ENCODE peak calls at places on chromosomes 6 and 20, in nine cellular contexts. One of them, this sample, is unnamed.

GRCh38 chr6:26556263-26557070 is 18.3 kb downstream of the HMGN4 start:
- DNase-seq in body of pancreas: peak; percentile 51
- DNase-seq in esophagus squamous epithelium: no peak
- DNase-seq in ovary: peak; percentile 75
- DNase-seq in sigmoid colon: no peak
- DNase-seq in gastrocnemius medialis: no peak
- DNase-seq in fibroblast of the aortic adventitia: peak; percentile 95
- DNase-seq in HFFc6: peak; percentile 99
- DNase-seq in nephron progenitor cell: peak; percentile 67
- DNase-seq in this sample: peak; percentile 93

GRCh38 chr6:144036064-144036873 is 28.2 kb upstream of the PLAGL1 start:
- DNase-seq in ovary: no peak
- DNase-seq in fibroblast of the aortic adventitia: peak; percentile 60
- DNase-seq in esophagus squamous epithelium: no peak
- DNase-seq in sigmoid colon: no peak
- DNase-seq in HFFc6: peak; percentile 17
- DNase-seq in gastrocnemius medialis: no peak
- DNase-seq in nephron progenitor cell: no peak
- DNase-seq in body of pancreas: no peak
- DNase-seq in this sample: peak; percentile 9

GRCh38 chr6:11200356-11200755 is 32.1 kb downstream of the NEDD9 start:
- DNase-seq in esophagus squamous epithelium: no peak
- DNase-seq in ovary: no peak
- DNase-seq in HFFc6: peak; percentile 33
- DNase-seq in sigmoid colon: no peak
- DNase-seq in gastrocnemius medialis: no peak
- DNase-seq in body of pancreas: no peak
- DNase-seq in nephron progenitor cell: no peak
- DNase-seq in fibroblast of the aortic adventitia: no peak
- DNase-seq in this sample: no peak

GRCh38 chr6:142850653-142851434 is 94.1 kb downstream of the HIVEP2 start:
- DNase-seq in ovary: no peak
- DNase-seq in gastrocnemius medialis: no peak
- DNase-seq in sigmoid colon: no peak
- DNase-seq in body of pancreas: no peak
- DNase-seq in esophagus squamous epithelium: no peak
- DNase-seq in fibroblast of the aortic adventitia: no peak
- DNase-seq in HFFc6: peak; percentile 58
- DNase-seq in nephron progenitor cell: no peak
- DNase-seq in this sample: peak; percentile 65

GRCh38 chr6:31272856-31273626 is 1.1 kb upstream of the HLA-C start:
- DNase-seq in ovary: no peak
- DNase-seq in body of pancreas: no peak
- DNase-seq in esophagus squamous epithelium: no peak
- DNase-seq in nephron progenitor cell: no peak
- DNase-seq in HFFc6: no peak
- DNase-seq in gastrocnemius medialis: no peak
- DNase-seq in sigmoid colon: no peak
- DNase-seq in fibroblast of the aortic adventitia: peak; percentile 5
- DNase-seq in this sample: no peak

GRCh38 chr20:41086402-41087324 is 50.7 kb upstream of the PLCG1 start:
- DNase-seq in sigmoid colon: no peak
- DNase-seq in nephron progenitor cell: no peak
- DNase-seq in body of pancreas: no peak
- DNase-seq in HFFc6: no peak
- DNase-seq in gastrocnemius medialis: no peak
- DNase-seq in fibroblast of the aortic adventitia: no peak
- DNase-seq in ovary: no peak
- DNase-seq in esophagus squamous epithelium: no peak
- DNase-seq in this sample: no peak

GRCh38 chr6:156954781-156955180 is 177.6 kb downstream of the ARID1B start:
- DNase-seq in nephron progenitor cell: no peak
- DNase-seq in sigmoid colon: no peak
- DNase-seq in fibroblast of the aortic adventitia: no peak
- DNase-seq in ovary: no peak
- DNase-seq in body of pancreas: no peak
- DNase-seq in esophagus squamous epithelium: no peak
- DNase-seq in gastrocnemius medialis: no peak
- DNase-seq in HFFc6: no peak
- DNase-seq in this sample: no peak

GRCh38 chr6:44049163-44049988 is 77.9 kb downstream of the MRPL14 start:
- DNase-seq in sigmoid colon: peak; percentile 85
- DNase-seq in ovary: no peak
- DNase-seq in HFFc6: no peak
- DNase-seq in fibroblast of the aortic adventitia: peak; percentile 94
- DNase-seq in esophagus squamous epithelium: no peak
- DNase-seq in nephron progenitor cell: no peak
- DNase-seq in body of pancreas: no peak
- DNase-seq in gastrocnemius medialis: no peak
- DNase-seq in this sample: peak; percentile 85

GRCh38 chr20:63061701-63062100 is 54.9 kb upstream of the BHLHE23 start:
- DNase-seq in HFFc6: no peak
- DNase-seq in body of pancreas: peak; percentile 4
- DNase-seq in ovary: no peak
- DNase-seq in esophagus squamous epithelium: no peak
- DNase-seq in nephron progenitor cell: no peak
- DNase-seq in sigmoid colon: peak; percentile 21
- DNase-seq in gastrocnemius medialis: no peak
- DNase-seq in fibroblast of the aortic adventitia: no peak
- DNase-seq in this sample: no peak

GRCh38 chr20:47773381-47773786 is 11.9 kb downstream of the SULF2 start:
- DNase-seq in HFFc6: no peak
- DNase-seq in sigmoid colon: no peak
- DNase-seq in fibroblast of the aortic adventitia: no peak
- DNase-seq in ovary: no peak
- DNase-seq in body of pancreas: peak; percentile 25
- DNase-seq in nephron progenitor cell: no peak
- DNase-seq in gastrocnemius medialis: no peak
- DNase-seq in esophagus squamous epithelium: no peak
- DNase-seq in this sample: no peak

GRCh38 chr6:128513878-128514277 is 6.5 kb downstream of the PTPRK start:
- DNase-seq in ovary: no peak
- DNase-seq in HFFc6: no peak
- DNase-seq in body of pancreas: peak; percentile 53
- DNase-seq in gastrocnemius medialis: no peak
- DNase-seq in esophagus squamous epithelium: no peak
- DNase-seq in fibroblast of the aortic adventitia: no peak
- DNase-seq in nephron progenitor cell: no peak
- DNase-seq in sigmoid colon: no peak
- DNase-seq in this sample: no peak

DNA sequence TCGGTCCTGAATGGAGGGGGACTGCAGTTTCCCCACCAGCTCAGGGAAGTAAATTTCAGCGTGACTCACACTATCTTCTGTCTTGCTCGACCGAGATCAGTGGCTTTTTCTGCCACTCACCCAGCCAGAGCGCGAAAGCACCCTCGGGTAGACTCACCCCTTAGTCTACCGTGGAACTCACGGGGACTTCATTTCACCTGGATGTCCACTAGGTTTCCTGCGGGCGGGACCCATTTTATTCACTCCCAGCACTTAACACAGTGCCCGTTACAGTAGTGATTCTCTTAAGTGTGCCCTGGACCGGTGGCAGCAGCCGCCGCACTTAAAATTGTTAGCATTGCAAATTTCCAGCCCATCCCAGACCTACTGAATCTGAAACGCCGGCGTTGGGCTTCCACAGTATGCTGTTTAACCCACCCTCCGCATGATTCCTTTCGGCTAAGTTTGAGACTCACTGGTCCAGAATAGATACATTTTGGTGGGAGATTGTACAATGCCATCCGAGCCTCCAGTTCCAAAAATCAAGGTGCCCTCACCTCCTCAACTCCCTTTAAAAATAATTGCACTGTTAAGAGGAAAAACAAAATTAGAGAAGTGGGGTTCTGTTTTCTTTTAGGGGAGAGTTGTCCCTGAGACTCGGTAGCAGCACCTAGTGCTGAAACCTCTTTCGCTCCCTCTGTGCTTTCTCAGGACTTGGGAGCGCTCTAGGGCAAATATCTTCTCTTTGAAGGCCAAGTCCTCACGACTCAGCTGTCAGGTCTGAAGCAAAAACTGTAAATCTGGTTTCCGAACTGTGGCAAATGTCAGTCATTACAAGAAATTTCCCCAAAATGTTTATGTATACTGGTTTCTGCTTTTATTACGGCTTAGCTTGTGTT is 1.0 kb downstream of the SMPDL3A start:
- DNase-seq in gastrocnemius medialis: no peak
- DNase-seq in fibroblast of the aortic adventitia: peak; percentile 17
- DNase-seq in ovary: no peak
- DNase-seq in nephron progenitor cell: peak; percentile 20
- DNase-seq in HFFc6: no peak
- DNase-seq in esophagus squamous epithelium: no peak
- DNase-seq in sigmoid colon: no peak
- DNase-seq in body of pancreas: peak; percentile 51
- DNase-seq in this sample: peak; percentile 33
- TF ChIP-seq CTCF in gastrocnemius medialis: no peak
- TF ChIP-seq CTCF in fibroblast of the aortic adventitia: no peak
- TF ChIP-seq CTCF in ovary: no peak
- TF ChIP-seq CTCF in nephron progenitor cell: no peak
- TF ChIP-seq CTCF in HFFc6: peak; percentile 26
- TF ChIP-seq CTCF in esophagus squamous epithelium: no peak
- TF ChIP-seq CTCF in sigmoid colon: no peak
- TF ChIP-seq CTCF in body of pancreas: no peak
- TF ChIP-seq CTCF in this sample: peak; percentile 14

DNA sequence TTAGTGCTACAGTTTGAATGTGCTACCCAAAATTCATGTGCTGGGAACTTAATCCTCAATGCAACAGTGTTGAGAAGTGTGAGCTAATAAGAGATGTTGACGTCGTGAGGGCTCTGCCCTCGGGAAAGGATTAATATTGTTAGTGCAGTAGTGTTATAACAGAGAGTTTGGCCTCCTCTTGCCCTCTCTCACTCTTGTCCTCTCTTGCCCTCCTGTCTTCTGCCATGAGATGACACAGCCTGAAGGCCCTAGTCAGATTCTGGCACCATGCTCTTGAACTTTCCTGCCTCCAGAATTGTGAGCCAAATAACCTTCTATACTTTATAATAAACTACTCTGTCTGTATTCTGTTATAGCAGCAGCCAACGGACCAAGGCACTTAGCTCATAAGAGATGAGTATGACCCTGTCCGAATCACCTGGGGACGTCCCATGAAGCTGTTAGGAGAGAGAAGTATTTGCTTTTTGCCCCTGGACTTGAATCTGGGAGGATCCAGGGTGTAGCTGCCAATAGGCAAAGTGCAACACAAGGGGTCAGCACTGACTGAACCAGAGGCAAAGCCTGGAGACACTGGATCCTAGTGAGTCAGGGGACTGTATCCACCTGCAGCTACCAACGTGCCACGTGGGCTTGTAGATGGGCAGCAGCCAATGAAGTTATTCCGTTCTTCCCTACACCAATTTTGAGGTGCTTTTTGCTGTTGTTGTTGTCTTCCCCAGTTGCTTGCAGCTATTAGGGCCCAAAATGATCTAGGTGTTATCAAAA is 233.7 kb downstream of the THBS2 start:
- DNase-seq in ovary: no peak
- DNase-seq in HFFc6: no peak
- DNase-seq in gastrocnemius medialis: no peak
- DNase-seq in fibroblast of the aortic adventitia: no peak
- DNase-seq in nephron progenitor cell: no peak
- DNase-seq in body of pancreas: no peak
- DNase-seq in esophagus squamous epithelium: no peak
- DNase-seq in sigmoid colon: no peak
- DNase-seq in this sample: peak; percentile 27
- TF ChIP-seq CTCF in ovary: no peak
- TF ChIP-seq CTCF in HFFc6: peak; percentile 48
- TF ChIP-seq CTCF in gastrocnemius medialis: no peak
- TF ChIP-seq CTCF in fibroblast of the aortic adventitia: peak; percentile 18
- TF ChIP-seq CTCF in nephron progenitor cell: no peak
- TF ChIP-seq CTCF in body of pancreas: no peak
- TF ChIP-seq CTCF in esophagus squamous epithelium: no peak
- TF ChIP-seq CTCF in sigmoid colon: no peak
- TF ChIP-seq CTCF in this sample: peak; percentile 43

GRCh38 chr6:158805698-158806373 is 13.3 kb downstream of the EZR start:
- DNase-seq in sigmoid colon: no peak
- DNase-seq in esophagus squamous epithelium: no peak
- DNase-seq in gastrocnemius medialis: no peak
- DNase-seq in HFFc6: no peak
- DNase-seq in nephron progenitor cell: no peak
- DNase-seq in body of pancreas: no peak
- DNase-seq in fibroblast of the aortic adventitia: no peak
- DNase-seq in ovary: no peak
- DNase-seq in this sample: no peak

GRCh38 chr6:158807515-158808441 is 11.4 kb downstream of the EZR start:
- DNase-seq in nephron progenitor cell: no peak
- DNase-seq in sigmoid colon: no peak
- DNase-seq in ovary: no peak
- DNase-seq in esophagus squamous epithelium: no peak
- DNase-seq in HFFc6: no peak
- DNase-seq in fibroblast of the aortic adventitia: no peak
- DNase-seq in body of pancreas: no peak
- DNase-seq in gastrocnemius medialis: no peak
- DNase-seq in this sample: no peak

GRCh38 chr6:158810149-158811095 is 8.7 kb downstream of the EZR start:
- DNase-seq in sigmoid colon: no peak
- DNase-seq in esophagus squamous epithelium: no peak
- DNase-seq in fibroblast of the aortic adventitia: no peak
- DNase-seq in ovary: no peak
- DNase-seq in body of pancreas: no peak
- DNase-seq in gastrocnemius medialis: no peak
- DNase-seq in HFFc6: no peak
- DNase-seq in nephron progenitor cell: no peak
- DNase-seq in this sample: no peak

GRCh38 chr6:158808918-158809678 is 10.1 kb downstream of the EZR start:
- DNase-seq in nephron progenitor cell: no peak
- DNase-seq in HFFc6: no peak
- DNase-seq in esophagus squamous epithelium: no peak
- DNase-seq in ovary: no peak
- DNase-seq in fibroblast of the aortic adventitia: peak; percentile 26
- DNase-seq in gastrocnemius medialis: no peak
- DNase-seq in body of pancreas: peak; percentile 43
- DNase-seq in sigmoid colon: no peak
- DNase-seq in this sample: no peak

DNA sequence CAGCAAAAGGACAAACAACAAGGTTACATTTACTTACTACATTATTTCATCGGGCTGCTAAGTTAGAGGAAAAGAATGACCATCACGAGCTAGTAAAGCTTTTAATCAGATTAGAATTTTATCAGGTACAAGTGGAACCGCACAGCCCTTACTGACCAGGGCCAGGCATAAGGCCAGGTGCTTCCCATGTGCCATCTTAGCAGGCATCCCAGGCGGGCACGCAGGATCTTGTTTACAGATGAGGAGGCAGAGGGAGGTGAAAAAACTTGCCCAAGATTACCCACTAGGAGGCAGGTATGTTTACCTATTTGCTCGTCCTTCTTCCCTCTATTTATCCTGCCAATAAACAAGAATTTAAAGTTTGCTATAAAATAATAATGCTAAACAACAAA is 10.7 kb downstream of the EZR start:
- DNase-seq in HFFc6: no peak
- DNase-seq in sigmoid colon: no peak
- DNase-seq in fibroblast of the aortic adventitia: no peak
- DNase-seq in ovary: no peak
- DNase-seq in gastrocnemius medialis: no peak
- DNase-seq in nephron progenitor cell: no peak
- DNase-seq in body of pancreas: no peak
- DNase-seq in esophagus squamous epithelium: no peak
- DNase-seq in this sample: no peak
- TF ChIP-seq CTCF in HFFc6: no peak
- TF ChIP-seq CTCF in sigmoid colon: no peak
- TF ChIP-seq CTCF in fibroblast of the aortic adventitia: no peak
- TF ChIP-seq CTCF in ovary: no peak
- TF ChIP-seq CTCF in gastrocnemius medialis: no peak
- TF ChIP-seq CTCF in nephron progenitor cell: no peak
- TF ChIP-seq CTCF in body of pancreas: no peak
- TF ChIP-seq CTCF in esophagus squamous epithelium: peak; percentile 19
- TF ChIP-seq CTCF in this sample: no peak

GRCh38 chr20:9071976-9072726 is 3.3 kb downstream of the PLCB4 start:
- DNase-seq in gastrocnemius medialis: no peak
- DNase-seq in ovary: no peak
- DNase-seq in fibroblast of the aortic adventitia: no peak
- DNase-seq in sigmoid colon: no peak
- DNase-seq in HFFc6: no peak
- DNase-seq in nephron progenitor cell: no peak
- DNase-seq in esophagus squamous epithelium: no peak
- DNase-seq in body of pancreas: no peak
- DNase-seq in this sample: no peak
- TF ChIP-seq CTCF in gastrocnemius medialis: no peak
- TF ChIP-seq CTCF in ovary: no peak
- TF ChIP-seq CTCF in fibroblast of the aortic adventitia: no peak
- TF ChIP-seq CTCF in sigmoid colon: no peak
- TF ChIP-seq CTCF in HFFc6: peak; percentile 24
- TF ChIP-seq CTCF in nephron progenitor cell: no peak
- TF ChIP-seq CTCF in esophagus squamous epithelium: no peak
- TF ChIP-seq CTCF in body of pancreas: no peak
- TF ChIP-seq CTCF in this sample: no peak

This sample was measured in fibroblast of lung.